ENCODE peak calls at places on chromosomes 11 and 22, in five cellular contexts. B is left ventricle myocardium inferior; C is stimulated activated CD8-positive, alpha-beta memory T cell treated with anti-CD3 and anti-CD28 coated beads, Interleukin-7, amount 100 ng/mL, for 1 hour; Y is occipital lobe; L is activated naive CD4-positive, alpha-beta T cell treated with anti-CD3 and anti-CD28 coated beads, Interleukin-2, amount 10 ng/mL, durations not matched to agents 7 days and 5 days. V is an unnamed sample.
A peak's percentile ranks its signal among the peaks of the same experiment; 100 is the strongest.

GRCh38 chr11:73218106-73218829 is at the start of gene P2RY2:
- DNase-seq in L (peak; percentile 59), C (peak; percentile 4), Y (no peak), B (peak; percentile 88), V (peak; percentile 84)

GRCh38 chr11:123137496-123138270 is 57.4 kb downstream of the CLMP start:
- DNase-seq in Y (no peak), B (peak; percentile 89), L (no peak), C (no peak), V (peak; percentile 52)

GRCh38 chr22:31106651-31107205 is 640 bp downstream of the SELENOM start:
- DNase-seq in L (no peak), C (no peak), Y (no peak), B (no peak), V (peak; percentile 29)

GRCh38 chr11:35629914-35630313 is 11.7 kb downstream of the FJX1 start:
- DNase-seq in L (no peak), Y (no peak), B (no peak), C (no peak), V (peak; percentile 58)

GRCh38 chr11:112614605-112615004 is 346.6 kb upstream of the NCAM1 start:
- DNase-seq in L (no peak), C (no peak), B (no peak), Y (no peak), V (no peak)

GRCh38 chr11:44275961-44276550 is 33.9 kb downstream of the ALX4 start:
- DNase-seq in L (no peak), Y (no peak), C (no peak), B (no peak), V (no peak)

GRCh38 chr11:74050465-74050864 is 41.6 kb upstream of the UCP3 start:
- DNase-seq in C (no peak), L (no peak), Y (no peak), B (no peak), V (no peak)

GRCh38 chr11:66467034-66467659 is 442 bp downstream of the PELI3 start:
- DNase-seq in L (no peak), B (no peak), Y (no peak), C (no peak), V (peak; percentile 65)

GRCh38 chr11:117953029-117953671 is 23.9 kb upstream of the TMPRSS13 start:
- DNase-seq in C (no peak), Y (no peak), B (no peak), L (peak; percentile 59), V (no peak)

GRCh38 chr11:77375114-77375513 is 73.6 kb upstream of the GDPD4 start:
- DNase-seq in L (no peak), C (no peak), Y (no peak), B (no peak), V (no peak)

V was measured in adrenal gland.